ENCODE peak calls at places on chromosomes 1 and 21, in eight cellular contexts. D is left lung, I is GM06990, P is choroid plexus epithelial cell, X is A549, Q is type B pancreatic cell, F is WTC11, R is DND-41. H is an unnamed sample.
A peak's percentile ranks its signal among the peaks of the same experiment; 100 is the strongest.

GRCh38 chr1:181179980-181180964 is 91.8 kb downstream of the IER5 start:
- DNase-seq in D (no peak), I (no peak), P (peak; percentile 85), X (no peak), Q (peak; percentile 69), F (peak; percentile 61), R (peak; percentile 40), H (peak; percentile 71)

GRCh38 chr1:77978293-77978968 is 441 bp downstream of the FUBP1 start:
- DNase-seq in D (no peak), I (peak; percentile 72), P (peak; percentile 97), X (peak; percentile 37), Q (peak; percentile 74), F (peak; percentile 40), R (peak; percentile 86), H (peak; percentile 96)

GRCh38 chr1:113027008-113027407 is 46.0 kb upstream of the LRIG2 start:
- DNase-seq in D (no peak), I (no peak), P (no peak), X (no peak), Q (no peak), F (no peak), R (no peak), H (no peak)

GRCh38 chr21:44018813-44019567 is 6.9 kb downstream of the TRAPPC10 start:
- DNase-seq in D (no peak), I (no peak), P (no peak), X (no peak), Q (no peak), F (no peak), R (peak; percentile 70), H (no peak)

GRCh38 chr1:28552482-28553228 is at the start of gene TRNAU1AP:
- DNase-seq in D (peak; percentile 99), I (peak; percentile 98), P (peak; percentile 98), X (peak; percentile 67), Q (peak; percentile 97), F (peak; percentile 97), R (peak; percentile 97), H (peak; percentile 96)

GRCh38 chr1:34113887-34114286 is 51.1 kb downstream of the CSMD2 start:
- DNase-seq in D (no peak), I (no peak), P (peak; percentile 19), X (peak; percentile 3), Q (no peak), F (peak; percentile 35), R (no peak), H (peak; percentile 18)

GRCh38 chr1:157978547-157979403 is 14.7 kb upstream of the KIRREL1 start:
- DNase-seq in D (peak; percentile 79), I (no peak), P (no peak), X (no peak), Q (no peak), F (peak; percentile 78), R (no peak), H (no peak)

GRCh38 chr1:157040802-157041201 is 4.7 kb downstream of the ARHGEF11 start:
- DNase-seq in D (no peak), I (no peak), P (peak; percentile 89), X (no peak), Q (no peak), F (no peak), R (no peak), H (peak; percentile 73)

GRCh38 chr1:21840981-21841380 is 28.9 kb downstream of the LDLRAD2 start:
- DNase-seq in D (peak; percentile 57), I (no peak), P (no peak), X (no peak), Q (no peak), F (no peak), R (no peak), H (no peak)

GRCh38 chr1:31576743-31577455 is 584 bp downstream of the TINAGL1 start:
- DNase-seq in D (no peak), I (no peak), P (no peak), X (no peak), Q (peak; percentile 66), F (no peak), R (no peak), H (no peak)

GRCh38 chr1:83508485-83509151 is 490.3 kb downstream of the TTLL7 start:
- DNase-seq in D (no peak), I (peak; percentile 75), P (peak; percentile 56), X (no peak), Q (no peak), F (no peak), R (peak; percentile 73), H (peak; percentile 62)

GRCh38 chr21:35294231-35294898 is 245.3 kb upstream of the RUNX1 start:
- DNase-seq in D (no peak), I (no peak), P (no peak), X (no peak), Q (no peak), F (no peak), R (no peak), H (no peak)

GRCh38 chr1:37663426-37664000 is 28.8 kb upstream of the CDCA8 start:
- DNase-seq in D (peak; percentile 59), I (no peak), P (peak; percentile 23), X (no peak), Q (no peak), F (no peak), R (no peak), H (peak; percentile 3)

GRCh38 chr1:26828352-26829093 is 2.0 kb downstream of the ZDHHC18 start:
- DNase-seq in D (peak; percentile 84), I (peak; percentile 26), P (no peak), X (no peak), Q (no peak), F (no peak), R (no peak), H (no peak)

GRCh38 chr1:222095606-222096475 is 354.0 kb upstream of the DUSP10 start:
- DNase-seq in D (no peak), I (peak; percentile 13), P (peak; percentile 48), X (peak; percentile 12), Q (no peak), F (peak; percentile 72), R (peak; percentile 59), H (peak; percentile 39)

GRCh38 chr1:222098382-222098781 is 356.5 kb upstream of the DUSP10 start:
- DNase-seq in D (no peak), I (no peak), P (no peak), X (no peak), Q (no peak), F (no peak), R (no peak), H (no peak)

GRCh38 chr1:222096883-222097282 is 355.0 kb upstream of the DUSP10 start:
- DNase-seq in D (no peak), I (no peak), P (no peak), X (no peak), Q (no peak), F (no peak), R (no peak), H (peak; percentile 46)

GRCh38 chr1:222097646-222098045 is 355.8 kb upstream of the DUSP10 start:
- DNase-seq in D (no peak), I (no peak), P (no peak), X (no peak), Q (no peak), F (no peak), R (no peak), H (no peak)

GRCh38 chr1:222096476-222096772 is 354.5 kb upstream of the DUSP10 start:
- DNase-seq in D (no peak), I (no peak), P (no peak), X (no peak), Q (no peak), F (no peak), R (no peak), H (no peak)
- TF ChIP-seq CTCF in D (no peak), I (no peak), P (no peak), X (no peak), Q (peak; percentile 28), F (no peak), R (no peak), H (no peak)

GRCh38 chr1:201745023-201745422 is 83.9 kb upstream of the IPO9 start:
- DNase-seq in D (no peak), I (no peak), P (peak; percentile 83), X (no peak), Q (no peak), F (no peak), R (no peak), H (peak; percentile 83)
- TF ChIP-seq CTCF in D (no peak), I (no peak), P (no peak), X (no peak), Q (no peak), F (no peak), R (no peak), H (no peak)

GRCh38 chr1:64043328-64043727 is 160.1 kb upstream of the UBE2U start:
- DNase-seq in D (no peak), I (no peak), P (peak; percentile 56), X (no peak), Q (no peak), F (no peak), R (no peak), H (peak; percentile 30)
- TF ChIP-seq CTCF in D (no peak), I (no peak), P (no peak), X (no peak), Q (no peak), F (no peak), R (no peak), H (no peak)

DNA sequence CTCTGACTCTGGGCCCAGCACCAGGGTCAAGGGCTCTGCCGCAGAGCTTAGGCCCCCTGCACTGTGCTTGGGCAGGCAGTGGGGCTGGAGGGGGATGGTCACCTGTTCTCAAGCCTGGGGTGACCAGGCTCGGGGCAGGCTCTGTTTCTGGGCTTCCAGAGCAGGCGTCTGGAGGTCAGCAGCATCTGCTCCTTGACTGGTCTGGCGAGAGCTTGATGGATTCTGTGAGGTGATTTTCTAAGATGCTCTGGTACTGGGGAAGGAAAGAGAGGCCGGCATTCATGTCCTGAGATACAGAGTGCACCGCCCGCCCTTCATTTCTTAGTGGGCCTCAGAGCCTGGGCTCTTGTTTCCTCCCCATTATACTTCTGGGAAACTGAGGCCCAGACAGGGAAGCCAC is 24.5 kb downstream of the RAB7B start:
- DNase-seq in D (no peak), I (no peak), P (no peak), X (no peak), Q (no peak), F (no peak), R (no peak), H (no peak)
- TF ChIP-seq CTCF in D (no peak), I (no peak), P (no peak), X (no peak), Q (no peak), F (no peak), R (no peak), H (no peak)

DNA sequence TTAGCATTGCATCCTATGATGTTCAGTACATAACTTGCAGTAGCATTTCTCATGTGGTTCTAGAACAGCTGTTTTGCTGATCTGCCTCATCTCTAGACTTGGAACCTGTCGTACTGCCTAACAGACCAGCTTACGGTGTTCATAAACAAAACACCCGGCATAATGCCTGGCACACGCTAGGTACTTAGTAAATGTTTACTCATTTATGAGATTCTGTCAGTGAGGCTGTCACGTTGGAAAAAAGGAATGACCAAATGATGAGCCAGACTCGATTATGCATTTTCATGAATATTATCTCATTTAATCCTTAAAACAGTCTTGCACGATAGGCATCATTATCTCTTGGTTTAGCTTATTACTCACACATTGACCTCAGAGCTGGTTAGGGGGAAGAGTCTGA is 46.4 kb downstream of the CACHD1 start:
- DNase-seq in D (no peak), I (no peak), P (no peak), X (no peak), Q (no peak), F (no peak), R (no peak), H (no peak)
- TF ChIP-seq CTCF in D (no peak), I (no peak), P (no peak), X (no peak), Q (no peak), F (no peak), R (no peak), H (no peak)

H was measured in cardiac fibroblast.